ENCODE peak calls at places on chromosomes 12 and 14, in nine cellular contexts. One of them, this sample, is unnamed.

GRCh38 chr14:99524091-99524661 is 43.0 kb downstream of the CCNK start:
- DNase-seq in A549: no peak
- DNase-seq in T1000: no peak
- DNase-seq in Right ventricle myocardium superior: peak
- DNase-seq in activated naive CD8-positive, alpha-beta T cell treated with anti-CD3 and anti-CD28 coated beads, Interleukin-2, amount 50 U/mL, for 24 hours: no peak
- DNase-seq in AG09319: no peak
- DNase-seq in activated T-helper 1 cell treated with Interleukin-2 at 50 U/mL for 16 hours: no peak
- DNase-seq in AG09309: no peak
- DNase-seq in activated effector memory CD4-positive, alpha-beta T cell treated with Interleukin-2 at 50 U/mL for 16 hours: no peak
- DNase-seq in this sample: peak

GRCh38 chr12:69151254-69151751 is 88.1 kb upstream of the CPSF6 start:
- DNase-seq in Right ventricle myocardium superior: no peak
- DNase-seq in activated T-helper 1 cell treated with Interleukin-2 at 50 U/mL for 16 hours: no peak
- DNase-seq in A549: no peak
- DNase-seq in activated naive CD8-positive, alpha-beta T cell treated with anti-CD3 and anti-CD28 coated beads, Interleukin-2, amount 50 U/mL, for 24 hours: no peak
- DNase-seq in AG09319: no peak
- DNase-seq in activated effector memory CD4-positive, alpha-beta T cell treated with Interleukin-2 at 50 U/mL for 16 hours: no peak
- DNase-seq in AG09309: peak
- DNase-seq in T1000: no peak
- DNase-seq in this sample: peak

GRCh38 chr12:50937653-50938052 is 14.7 kb upstream of the HIGD1C start:
- DNase-seq in AG09309: no peak
- DNase-seq in AG09319: no peak
- DNase-seq in activated naive CD8-positive, alpha-beta T cell treated with anti-CD3 and anti-CD28 coated beads, Interleukin-2, amount 50 U/mL, for 24 hours: no peak
- DNase-seq in activated T-helper 1 cell treated with Interleukin-2 at 50 U/mL for 16 hours: no peak
- DNase-seq in T1000: no peak
- DNase-seq in Right ventricle myocardium superior: no peak
- DNase-seq in A549: no peak
- DNase-seq in activated effector memory CD4-positive, alpha-beta T cell treated with Interleukin-2 at 50 U/mL for 16 hours: no peak
- DNase-seq in this sample: no peak

GRCh38 chr12:54956818-54957641 is 27.5 kb downstream of the TESPA1 start:
- DNase-seq in T1000: no peak
- DNase-seq in activated T-helper 1 cell treated with Interleukin-2 at 50 U/mL for 16 hours: no peak
- DNase-seq in Right ventricle myocardium superior: no peak
- DNase-seq in activated naive CD8-positive, alpha-beta T cell treated with anti-CD3 and anti-CD28 coated beads, Interleukin-2, amount 50 U/mL, for 24 hours: no peak
- DNase-seq in activated effector memory CD4-positive, alpha-beta T cell treated with Interleukin-2 at 50 U/mL for 16 hours: no peak
- DNase-seq in AG09319: no peak
- DNase-seq in A549: no peak
- DNase-seq in AG09309: no peak
- DNase-seq in this sample: no peak

GRCh38 chr14:77565289-77566081 is 51.0 kb downstream of the SPTLC2 start:
- DNase-seq in AG09309: no peak
- DNase-seq in AG09319: no peak
- DNase-seq in Right ventricle myocardium superior: no peak
- DNase-seq in activated effector memory CD4-positive, alpha-beta T cell treated with Interleukin-2 at 50 U/mL for 16 hours: no peak
- DNase-seq in activated naive CD8-positive, alpha-beta T cell treated with anti-CD3 and anti-CD28 coated beads, Interleukin-2, amount 50 U/mL, for 24 hours: no peak
- DNase-seq in activated T-helper 1 cell treated with Interleukin-2 at 50 U/mL for 16 hours: no peak
- DNase-seq in T1000: no peak
- DNase-seq in A549: no peak
- DNase-seq in this sample: no peak

GRCh38 chr12:10501031-10501430 is 4.7 kb upstream of the EIF2S3B start:
- DNase-seq in A549: peak
- DNase-seq in AG09309: peak
- DNase-seq in Right ventricle myocardium superior: no peak
- DNase-seq in AG09319: no peak
- DNase-seq in activated naive CD8-positive, alpha-beta T cell treated with anti-CD3 and anti-CD28 coated beads, Interleukin-2, amount 50 U/mL, for 24 hours: no peak
- DNase-seq in T1000: no peak
- DNase-seq in activated effector memory CD4-positive, alpha-beta T cell treated with Interleukin-2 at 50 U/mL for 16 hours: no peak
- DNase-seq in activated T-helper 1 cell treated with Interleukin-2 at 50 U/mL for 16 hours: no peak
- DNase-seq in this sample: peak

GRCh38 chr14:30015471-30015870 is 87.8 kb upstream of the PRKD1 start:
- DNase-seq in T1000: no peak
- DNase-seq in activated naive CD8-positive, alpha-beta T cell treated with anti-CD3 and anti-CD28 coated beads, Interleukin-2, amount 50 U/mL, for 24 hours: no peak
- DNase-seq in activated effector memory CD4-positive, alpha-beta T cell treated with Interleukin-2 at 50 U/mL for 16 hours: no peak
- DNase-seq in Right ventricle myocardium superior: no peak
- DNase-seq in A549: no peak
- DNase-seq in AG09309: no peak
- DNase-seq in AG09319: no peak
- DNase-seq in activated T-helper 1 cell treated with Interleukin-2 at 50 U/mL for 16 hours: no peak
- DNase-seq in this sample: no peak

GRCh38 chr14:69088523-69089445 is 64.1 kb downstream of the DCAF5 start:
- DNase-seq in activated T-helper 1 cell treated with Interleukin-2 at 50 U/mL for 16 hours: no peak
- DNase-seq in AG09309: no peak
- DNase-seq in Right ventricle myocardium superior: no peak
- DNase-seq in activated effector memory CD4-positive, alpha-beta T cell treated with Interleukin-2 at 50 U/mL for 16 hours: no peak
- DNase-seq in A549: no peak
- DNase-seq in activated naive CD8-positive, alpha-beta T cell treated with anti-CD3 and anti-CD28 coated beads, Interleukin-2, amount 50 U/mL, for 24 hours: no peak
- DNase-seq in T1000: no peak
- DNase-seq in AG09319: no peak
- DNase-seq in this sample: peak

GRCh38 chr12:77584860-77585259 is 245.8 kb upstream of the NAV3 start:
- DNase-seq in AG09319: no peak
- DNase-seq in activated T-helper 1 cell treated with Interleukin-2 at 50 U/mL for 16 hours: no peak
- DNase-seq in AG09309: no peak
- DNase-seq in T1000: no peak
- DNase-seq in activated naive CD8-positive, alpha-beta T cell treated with anti-CD3 and anti-CD28 coated beads, Interleukin-2, amount 50 U/mL, for 24 hours: no peak
- DNase-seq in Right ventricle myocardium superior: no peak
- DNase-seq in activated effector memory CD4-positive, alpha-beta T cell treated with Interleukin-2 at 50 U/mL for 16 hours: no peak
- DNase-seq in A549: no peak
- DNase-seq in this sample: no peak

GRCh38 chr12:58888131-58888783 is 32.0 kb downstream of the LRIG3 start:
- DNase-seq in activated naive CD8-positive, alpha-beta T cell treated with anti-CD3 and anti-CD28 coated beads, Interleukin-2, amount 50 U/mL, for 24 hours: no peak
- DNase-seq in activated effector memory CD4-positive, alpha-beta T cell treated with Interleukin-2 at 50 U/mL for 16 hours: no peak
- DNase-seq in A549: peak
- DNase-seq in AG09319: peak
- DNase-seq in activated T-helper 1 cell treated with Interleukin-2 at 50 U/mL for 16 hours: no peak
- DNase-seq in T1000: no peak
- DNase-seq in Right ventricle myocardium superior: peak
- DNase-seq in AG09309: peak
- DNase-seq in this sample: no peak

GRCh38 chr14:60153996-60154395 is 11.2 kb downstream of the DHRS7 start:
- DNase-seq in A549: no peak
- DNase-seq in AG09309: no peak
- DNase-seq in Right ventricle myocardium superior: no peak
- DNase-seq in activated naive CD8-positive, alpha-beta T cell treated with anti-CD3 and anti-CD28 coated beads, Interleukin-2, amount 50 U/mL, for 24 hours: no peak
- DNase-seq in activated effector memory CD4-positive, alpha-beta T cell treated with Interleukin-2 at 50 U/mL for 16 hours: no peak
- DNase-seq in AG09319: no peak
- DNase-seq in T1000: no peak
- DNase-seq in activated T-helper 1 cell treated with Interleukin-2 at 50 U/mL for 16 hours: no peak
- DNase-seq in this sample: no peak

GRCh38 chr12:55930771-55931316 is at the start of gene DGKA:
- DNase-seq in activated effector memory CD4-positive, alpha-beta T cell treated with Interleukin-2 at 50 U/mL for 16 hours: peak
- DNase-seq in A549: peak
- DNase-seq in Right ventricle myocardium superior: peak
- DNase-seq in activated naive CD8-positive, alpha-beta T cell treated with anti-CD3 and anti-CD28 coated beads, Interleukin-2, amount 50 U/mL, for 24 hours: peak
- DNase-seq in T1000: no peak
- DNase-seq in AG09309: no peak
- DNase-seq in activated T-helper 1 cell treated with Interleukin-2 at 50 U/mL for 16 hours: peak
- DNase-seq in AG09319: no peak
- DNase-seq in this sample: peak

GRCh38 chr12:45553204-45553603 is 176.3 kb upstream of the ARID2 start:
- DNase-seq in A549: no peak
- DNase-seq in activated T-helper 1 cell treated with Interleukin-2 at 50 U/mL for 16 hours: no peak
- DNase-seq in Right ventricle myocardium superior: no peak
- DNase-seq in AG09309: no peak
- DNase-seq in AG09319: no peak
- DNase-seq in activated effector memory CD4-positive, alpha-beta T cell treated with Interleukin-2 at 50 U/mL for 16 hours: no peak
- DNase-seq in activated naive CD8-positive, alpha-beta T cell treated with anti-CD3 and anti-CD28 coated beads, Interleukin-2, amount 50 U/mL, for 24 hours: no peak
- DNase-seq in T1000: no peak
- DNase-seq in this sample: no peak

GRCh38 chr12:117015811-117016210 is 83.4 kb downstream of the TESC start:
- DNase-seq in AG09309: no peak
- DNase-seq in A549: no peak
- DNase-seq in activated effector memory CD4-positive, alpha-beta T cell treated with Interleukin-2 at 50 U/mL for 16 hours: no peak
- DNase-seq in T1000: no peak
- DNase-seq in activated naive CD8-positive, alpha-beta T cell treated with anti-CD3 and anti-CD28 coated beads, Interleukin-2, amount 50 U/mL, for 24 hours: no peak
- DNase-seq in activated T-helper 1 cell treated with Interleukin-2 at 50 U/mL for 16 hours: no peak
- DNase-seq in AG09319: no peak
- DNase-seq in Right ventricle myocardium superior: no peak
- DNase-seq in this sample: no peak

GRCh38 chr12:47023944-47024343 is 55.5 kb upstream of the PCED1B start:
- DNase-seq in T1000: no peak
- DNase-seq in activated naive CD8-positive, alpha-beta T cell treated with anti-CD3 and anti-CD28 coated beads, Interleukin-2, amount 50 U/mL, for 24 hours: no peak
- DNase-seq in activated effector memory CD4-positive, alpha-beta T cell treated with Interleukin-2 at 50 U/mL for 16 hours: no peak
- DNase-seq in A549: no peak
- DNase-seq in activated T-helper 1 cell treated with Interleukin-2 at 50 U/mL for 16 hours: no peak
- DNase-seq in AG09319: no peak
- DNase-seq in Right ventricle myocardium superior: no peak
- DNase-seq in AG09309: no peak
- DNase-seq in this sample: no peak

GRCh38 chr14:103552011-103552797 is 10.3 kb downstream of the BAG5 start:
- DNase-seq in T1000: no peak
- DNase-seq in activated effector memory CD4-positive, alpha-beta T cell treated with Interleukin-2 at 50 U/mL for 16 hours: no peak
- DNase-seq in Right ventricle myocardium superior: peak
- DNase-seq in AG09309: no peak
- DNase-seq in activated naive CD8-positive, alpha-beta T cell treated with anti-CD3 and anti-CD28 coated beads, Interleukin-2, amount 50 U/mL, for 24 hours: no peak
- DNase-seq in AG09319: no peak
- DNase-seq in A549: no peak
- DNase-seq in activated T-helper 1 cell treated with Interleukin-2 at 50 U/mL for 16 hours: no peak
- DNase-seq in this sample: no peak

GRCh38 chr12:89960011-89960507 is 251.4 kb upstream of the ATP2B1 start:
- DNase-seq in T1000: no peak
- DNase-seq in Right ventricle myocardium superior: no peak
- DNase-seq in activated naive CD8-positive, alpha-beta T cell treated with anti-CD3 and anti-CD28 coated beads, Interleukin-2, amount 50 U/mL, for 24 hours: peak
- DNase-seq in activated effector memory CD4-positive, alpha-beta T cell treated with Interleukin-2 at 50 U/mL for 16 hours: no peak
- DNase-seq in activated T-helper 1 cell treated with Interleukin-2 at 50 U/mL for 16 hours: no peak
- DNase-seq in A549: no peak
- DNase-seq in AG09309: peak
- DNase-seq in AG09319: no peak
- DNase-seq in this sample: peak

GRCh38 chr12:131025939-131026702 is 72.4 kb downstream of the ADGRD1 start:
- DNase-seq in activated effector memory CD4-positive, alpha-beta T cell treated with Interleukin-2 at 50 U/mL for 16 hours: no peak
- DNase-seq in T1000: no peak
- DNase-seq in AG09309: no peak
- DNase-seq in A549: peak
- DNase-seq in AG09319: no peak
- DNase-seq in activated T-helper 1 cell treated with Interleukin-2 at 50 U/mL for 16 hours: no peak
- DNase-seq in activated naive CD8-positive, alpha-beta T cell treated with anti-CD3 and anti-CD28 coated beads, Interleukin-2, amount 50 U/mL, for 24 hours: no peak
- DNase-seq in Right ventricle myocardium superior: no peak
- DNase-seq in this sample: no peak

GRCh38 chr12:114655934-114656697 is 27.9 kb downstream of the TBX3 start:
- DNase-seq in AG09309: no peak
- DNase-seq in activated effector memory CD4-positive, alpha-beta T cell treated with Interleukin-2 at 50 U/mL for 16 hours: no peak
- DNase-seq in activated T-helper 1 cell treated with Interleukin-2 at 50 U/mL for 16 hours: no peak
- DNase-seq in A549: peak
- DNase-seq in activated naive CD8-positive, alpha-beta T cell treated with anti-CD3 and anti-CD28 coated beads, Interleukin-2, amount 50 U/mL, for 24 hours: no peak
- DNase-seq in T1000: no peak
- DNase-seq in AG09319: no peak
- DNase-seq in Right ventricle myocardium superior: no peak
- DNase-seq in this sample: peak

GRCh38 chr12:68332726-68333630 is 816 bp upstream of the MDM1 start:
- DNase-seq in activated T-helper 1 cell treated with Interleukin-2 at 50 U/mL for 16 hours: no peak
- DNase-seq in activated effector memory CD4-positive, alpha-beta T cell treated with Interleukin-2 at 50 U/mL for 16 hours: no peak
- DNase-seq in A549: no peak
- DNase-seq in Right ventricle myocardium superior: no peak
- DNase-seq in AG09319: no peak
- DNase-seq in AG09309: no peak
- DNase-seq in activated naive CD8-positive, alpha-beta T cell treated with anti-CD3 and anti-CD28 coated beads, Interleukin-2, amount 50 U/mL, for 24 hours: no peak
- DNase-seq in T1000: no peak
- DNase-seq in this sample: no peak

GRCh38 chr12:52317443-52318052 is 3.6 kb downstream of the KRT83 start:
- DNase-seq in T1000: no peak
- DNase-seq in activated effector memory CD4-positive, alpha-beta T cell treated with Interleukin-2 at 50 U/mL for 16 hours: no peak
- DNase-seq in activated T-helper 1 cell treated with Interleukin-2 at 50 U/mL for 16 hours: no peak
- DNase-seq in activated naive CD8-positive, alpha-beta T cell treated with anti-CD3 and anti-CD28 coated beads, Interleukin-2, amount 50 U/mL, for 24 hours: no peak
- DNase-seq in AG09319: no peak
- DNase-seq in A549: no peak
- DNase-seq in AG09309: no peak
- DNase-seq in Right ventricle myocardium superior: no peak
- DNase-seq in this sample: no peak

GRCh38 chr12:78398750-78399149 is 465.8 kb upstream of the SYT1 start:
- DNase-seq in A549: peak
- DNase-seq in T1000: no peak
- DNase-seq in AG09319: no peak
- DNase-seq in activated effector memory CD4-positive, alpha-beta T cell treated with Interleukin-2 at 50 U/mL for 16 hours: no peak
- DNase-seq in AG09309: no peak
- DNase-seq in activated naive CD8-positive, alpha-beta T cell treated with anti-CD3 and anti-CD28 coated beads, Interleukin-2, amount 50 U/mL, for 24 hours: no peak
- DNase-seq in Right ventricle myocardium superior: no peak
- DNase-seq in activated T-helper 1 cell treated with Interleukin-2 at 50 U/mL for 16 hours: no peak
- DNase-seq in this sample: peak

GRCh38 chr12:30830751-30831150 is 76.0 kb upstream of the CAPRIN2 start:
- DNase-seq in activated T-helper 1 cell treated with Interleukin-2 at 50 U/mL for 16 hours: no peak
- DNase-seq in activated naive CD8-positive, alpha-beta T cell treated with anti-CD3 and anti-CD28 coated beads, Interleukin-2, amount 50 U/mL, for 24 hours: no peak
- DNase-seq in AG09309: no peak
- DNase-seq in activated effector memory CD4-positive, alpha-beta T cell treated with Interleukin-2 at 50 U/mL for 16 hours: no peak
- DNase-seq in T1000: no peak
- DNase-seq in A549: no peak
- DNase-seq in Right ventricle myocardium superior: no peak
- DNase-seq in AG09319: no peak
- DNase-seq in this sample: no peak

GRCh38 chr12:131586269-131586668 is 124.6 kb upstream of the SFSWAP start:
- DNase-seq in AG09319: no peak
- DNase-seq in T1000: no peak
- DNase-seq in activated effector memory CD4-positive, alpha-beta T cell treated with Interleukin-2 at 50 U/mL for 16 hours: no peak
- DNase-seq in AG09309: no peak
- DNase-seq in activated T-helper 1 cell treated with Interleukin-2 at 50 U/mL for 16 hours: no peak
- DNase-seq in Right ventricle myocardium superior: no peak
- DNase-seq in activated naive CD8-positive, alpha-beta T cell treated with anti-CD3 and anti-CD28 coated beads, Interleukin-2, amount 50 U/mL, for 24 hours: no peak
- DNase-seq in A549: no peak
- DNase-seq in this sample: no peak

GRCh38 chr14:56751471-56751870 is 58.8 kb downstream of the OTX2 start:
- DNase-seq in activated T-helper 1 cell treated with Interleukin-2 at 50 U/mL for 16 hours: no peak
- DNase-seq in AG09309: no peak
- DNase-seq in T1000: no peak
- DNase-seq in activated naive CD8-positive, alpha-beta T cell treated with anti-CD3 and anti-CD28 coated beads, Interleukin-2, amount 50 U/mL, for 24 hours: no peak
- DNase-seq in activated effector memory CD4-positive, alpha-beta T cell treated with Interleukin-2 at 50 U/mL for 16 hours: no peak
- DNase-seq in AG09319: no peak
- DNase-seq in Right ventricle myocardium superior: no peak
- DNase-seq in A549: peak
- DNase-seq in this sample: no peak

GRCh38 chr12:7915911-7916403 is 20.0 kb downstream of the SLC2A3 start:
- DNase-seq in AG09309: no peak
- DNase-seq in Right ventricle myocardium superior: no peak
- DNase-seq in activated naive CD8-positive, alpha-beta T cell treated with anti-CD3 and anti-CD28 coated beads, Interleukin-2, amount 50 U/mL, for 24 hours: peak
- DNase-seq in T1000: no peak
- DNase-seq in A549: no peak
- DNase-seq in AG09319: no peak
- DNase-seq in activated effector memory CD4-positive, alpha-beta T cell treated with Interleukin-2 at 50 U/mL for 16 hours: no peak
- DNase-seq in activated T-helper 1 cell treated with Interleukin-2 at 50 U/mL for 16 hours: no peak
- DNase-seq in this sample: peak

GRCh38 chr14:75369506-75369905 is 58.3 kb upstream of the JDP2 start:
- DNase-seq in Right ventricle myocardium superior: no peak
- DNase-seq in AG09319: no peak
- DNase-seq in activated T-helper 1 cell treated with Interleukin-2 at 50 U/mL for 16 hours: no peak
- DNase-seq in activated naive CD8-positive, alpha-beta T cell treated with anti-CD3 and anti-CD28 coated beads, Interleukin-2, amount 50 U/mL, for 24 hours: no peak
- DNase-seq in AG09309: no peak
- DNase-seq in T1000: no peak
- DNase-seq in A549: no peak
- DNase-seq in activated effector memory CD4-positive, alpha-beta T cell treated with Interleukin-2 at 50 U/mL for 16 hours: no peak
- DNase-seq in this sample: no peak